ENCODE peak calls at places on chromosomes 6 and 20, in eight cellular contexts. K is effector memory CD8-positive, alpha-beta T cell; D is MV-4-11; B is naive B cell; N is CD4-positive, alpha-beta T cell; V is substantia nigra; R is AG10803; Y is T-helper 2 cell. I is an unnamed sample.

GRCh38 chr6:46983007-46983411 is 59.1 kb downstream of the ADGRF1 start:
- DNase-seq in V (no peak), D (no peak), B (no peak), Y (no peak), R (peak; percentile 44), N (no peak), K (no peak), I (peak; percentile 56)

GRCh38 chr6:33318426-33319073 is 1.0 kb upstream of the ZBTB22 start:
- DNase-seq in R (no peak), V (no peak), Y (no peak), D (no peak), K (no peak), N (no peak), B (no peak), I (no peak)

GRCh38 chr6:21873562-21873961 is 280.0 kb downstream of the SOX4 start:
- DNase-seq in Y (no peak), K (no peak), R (peak; percentile 85), N (no peak), V (no peak), B (no peak), D (no peak), I (peak; percentile 89)

GRCh38 chr6:134035823-134036296 is 16.6 kb downstream of the SLC2A12 start:
- DNase-seq in R (peak; percentile 48), K (no peak), Y (no peak), B (no peak), V (peak; percentile 30), N (no peak), D (peak; percentile 73), I (peak; percentile 83)

GRCh38 chr20:5570442-5570841 is 179.8 kb upstream of the SHLD1 start:
- DNase-seq in N (no peak), V (no peak), B (no peak), R (no peak), K (no peak), Y (no peak), D (peak; percentile 61), I (no peak)

GRCh38 chr6:161079566-161080262 is 88.1 kb downstream of the MAP3K4 start:
- DNase-seq in Y (no peak), V (no peak), B (no peak), R (peak; percentile 71), D (no peak), K (peak; percentile 17), N (peak; percentile 33), I (peak; percentile 85)

GRCh38 chr20:63652192-63652980 is 838 bp downstream of the STMN3 start:
- DNase-seq in Y (peak; percentile 42), K (peak; percentile 37), V (no peak), R (no peak), N (no peak), B (no peak), D (no peak), I (peak; percentile 55)

GRCh38 chr6:160167547-160168391 is 46.2 kb downstream of the SLC22A1 start:
- DNase-seq in B (no peak), V (no peak), K (no peak), Y (no peak), N (no peak), D (no peak), R (no peak), I (no peak)

GRCh38 chr6:147508073-147508870 is at the start of gene SAMD5:
- DNase-seq in D (no peak), K (no peak), B (no peak), Y (no peak), N (no peak), R (peak; percentile 36), V (no peak), I (peak; percentile 86)

GRCh38 chr20:24321939-24322338 is 147.5 kb upstream of the SYNDIG1 start:
- DNase-seq in Y (no peak), V (no peak), K (no peak), N (no peak), R (no peak), B (no peak), D (no peak), I (no peak)

GRCh38 chr6:3088446-3088845 is 20.2 kb downstream of the RIPK1 start:
- DNase-seq in Y (no peak), N (no peak), R (peak; percentile 62), V (no peak), K (no peak), D (no peak), B (no peak), I (peak; percentile 13)

GRCh38 chr6:29834564-29835436 is 7.2 kb downstream of the HLA-G start:
- DNase-seq in N (peak; percentile 34), V (no peak), K (peak; percentile 49), D (no peak), R (peak; percentile 8), B (peak; percentile 38), Y (peak; percentile 38), I (peak; percentile 23)

GRCh38 chr6:135423649-135424128 is 73.9 kb downstream of the AHI1 start:
- DNase-seq in N (no peak), D (peak; percentile 77), V (no peak), K (peak; percentile 14), Y (no peak), B (peak; percentile 24), R (peak; percentile 37), I (peak; percentile 64)

GRCh38 chr6:11439017-11439420 is 98.5 kb upstream of the TMEM170B start:
- DNase-seq in V (no peak), B (no peak), K (no peak), R (peak; percentile 35), Y (no peak), D (peak; percentile 52), N (no peak), I (no peak)

GRCh38 chr6:161618816-161619454 is 345.1 kb upstream of the AGPAT4 start:
- DNase-seq in D (peak; percentile 84), B (no peak), K (no peak), Y (no peak), V (peak; percentile 64), N (no peak), R (peak; percentile 77), I (peak; percentile 88)

GRCh38 chr6:80060774-80061173 is 45.7 kb upstream of the BCKDHB start:
- DNase-seq in N (no peak), Y (no peak), R (no peak), D (no peak), K (no peak), V (no peak), B (no peak), I (no peak)

I was measured in astrocyte of the hippocampus.